ENCODE peak calls at places on chromosomes 12 and 14, in four cellular contexts. L is nucleus accumbens, N is NCI-H1417 treated with DMSO at 0.1 percent for 48 hours, C is T-helper 2 cell. Y is an unnamed sample.

GRCh38 chr12:115761784-115762183 is 515.7 kb downstream of the MED13L start:
- DNase-seq in C (no peak), L (no peak), N (no peak), Y (no peak)

GRCh38 chr12:28998662-28999120 is 150.4 kb upstream of the FAR2 start:
- DNase-seq in C (no peak), L (no peak), N (no peak), Y (no peak)

GRCh38 chr12:946212-946611 is 3.3 kb downstream of the RAD52 start:
- DNase-seq in C (no peak), N (no peak), L (no peak), Y (no peak)

GRCh38 chr12:130710001-130710732 is 5.9 kb downstream of the RIMBP2 start:
- DNase-seq in C (no peak), L (no peak), N (no peak), Y (no peak)

GRCh38 chr12:101941306-101942000 is 64.1 kb downstream of the DRAM1 start:
- DNase-seq in C (no peak), L (no peak), N (no peak), Y (no peak)

GRCh38 chr12:73863541-73863940 is 674.1 kb upstream of the ATXN7L3B start:
- DNase-seq in L (no peak), C (no peak), N (no peak), Y (no peak)

GRCh38 chr14:95046711-95047681 is 110.3 kb downstream of the DICER1 start:
- DNase-seq in N (no peak), C (no peak), L (no peak), Y (no peak)

GRCh38 chr12:96648941-96649340 is 159.6 kb downstream of the CFAP54 start:
- DNase-seq in C (no peak), L (no peak), N (no peak), Y (no peak)